ENCODE peak calls at places on chromosomes 11 and 22, in ten cellular contexts. H is body of pancreas; C is tibial artery; G is retinal pigment epithelial cell; J is psoas muscle; A is fibroblast of mammary gland; X is Jurkat, Clone E6-1; V is heart left ventricle; E is naive thymus-derived CD4-positive, alpha-beta T cell; Z is right atrium auricular region. N is an unnamed sample.

GRCh38 chr11:3022300-3022967 is 30.3 kb upstream of the NAP1L4 start:
- DNase-seq in A (peak; percentile 90), Z (no peak), V (no peak), J (no peak), C (no peak), H (no peak), X (peak; percentile 22), E (peak; percentile 18), G (peak; percentile 6), N (no peak)

GRCh38 chr11:36790450-36790849 is 192.4 kb upstream of the RAG2 start:
- DNase-seq in H (no peak), C (no peak), J (no peak), A (no peak), X (no peak), Z (no peak), G (no peak), E (no peak), V (no peak), N (no peak)

GRCh38 chr11:121141051-121141450 is 40.0 kb downstream of the TECTA start:
- DNase-seq in G (no peak), H (no peak), V (no peak), C (no peak), Z (no peak), X (no peak), J (no peak), E (no peak), A (peak; percentile 19), N (no peak)

GRCh38 chr11:13137778-13138400 is 128.8 kb downstream of the RASSF10 start:
- DNase-seq in A (no peak), V (no peak), G (no peak), X (no peak), Z (no peak), J (no peak), C (no peak), H (no peak), E (no peak), N (no peak)

GRCh38 chr11:112770487-112770886 is 190.7 kb upstream of the NCAM1 start:
- DNase-seq in H (no peak), G (no peak), E (no peak), X (no peak), C (no peak), Z (no peak), A (no peak), V (no peak), J (peak; percentile 71), N (no peak)

GRCh38 chr22:32325416-32325801 is 32.3 kb upstream of the RFPL3 start:
- DNase-seq in V (no peak), C (no peak), A (no peak), Z (peak; percentile 54), X (no peak), H (no peak), E (no peak), J (no peak), G (no peak), N (no peak)

GRCh38 chr11:47507016-47507631 is 45.8 kb downstream of the CELF1 start:
- DNase-seq in C (no peak), X (no peak), V (no peak), G (no peak), A (peak; percentile 49), J (no peak), E (no peak), Z (no peak), H (no peak), N (no peak)

GRCh38 chr11:70140859-70141489 is 62.1 kb upstream of the FADD start:
- DNase-seq in E (no peak), X (no peak), C (no peak), V (no peak), H (no peak), J (no peak), A (no peak), G (no peak), Z (no peak), N (no peak)

GRCh38 chr11:104352036-104352435 is 188.1 kb upstream of the PDGFD start:
- DNase-seq in A (no peak), X (no peak), H (no peak), C (no peak), E (no peak), V (no peak), Z (no peak), G (no peak), J (no peak), N (no peak)

GRCh38 chr11:111500481-111500880 is 11.7 kb downstream of the BTG4 start:
- DNase-seq in J (no peak), V (no peak), A (no peak), C (no peak), H (no peak), X (no peak), E (no peak), G (no peak), Z (no peak), N (no peak)

GRCh38 chr11:11876458-11876857 is 34.7 kb downstream of the USP47 start:
- DNase-seq in V (no peak), A (peak; percentile 25), G (no peak), Z (no peak), C (no peak), J (no peak), H (peak; percentile 16), E (no peak), X (no peak), N (no peak)

GRCh38 chr11:1883342-1884122 is 8.2 kb downstream of the PRR33 start:
- DNase-seq in C (no peak), E (no peak), H (no peak), V (peak; percentile 57), Z (no peak), A (no peak), X (no peak), G (no peak), J (no peak), N (no peak)

GRCh38 chr11:46200537-46201281 is 76.8 kb upstream of the CREB3L1 start:
- DNase-seq in H (no peak), E (no peak), G (no peak), A (peak; percentile 67), J (no peak), V (no peak), C (no peak), Z (no peak), X (no peak), N (no peak)

DNA sequence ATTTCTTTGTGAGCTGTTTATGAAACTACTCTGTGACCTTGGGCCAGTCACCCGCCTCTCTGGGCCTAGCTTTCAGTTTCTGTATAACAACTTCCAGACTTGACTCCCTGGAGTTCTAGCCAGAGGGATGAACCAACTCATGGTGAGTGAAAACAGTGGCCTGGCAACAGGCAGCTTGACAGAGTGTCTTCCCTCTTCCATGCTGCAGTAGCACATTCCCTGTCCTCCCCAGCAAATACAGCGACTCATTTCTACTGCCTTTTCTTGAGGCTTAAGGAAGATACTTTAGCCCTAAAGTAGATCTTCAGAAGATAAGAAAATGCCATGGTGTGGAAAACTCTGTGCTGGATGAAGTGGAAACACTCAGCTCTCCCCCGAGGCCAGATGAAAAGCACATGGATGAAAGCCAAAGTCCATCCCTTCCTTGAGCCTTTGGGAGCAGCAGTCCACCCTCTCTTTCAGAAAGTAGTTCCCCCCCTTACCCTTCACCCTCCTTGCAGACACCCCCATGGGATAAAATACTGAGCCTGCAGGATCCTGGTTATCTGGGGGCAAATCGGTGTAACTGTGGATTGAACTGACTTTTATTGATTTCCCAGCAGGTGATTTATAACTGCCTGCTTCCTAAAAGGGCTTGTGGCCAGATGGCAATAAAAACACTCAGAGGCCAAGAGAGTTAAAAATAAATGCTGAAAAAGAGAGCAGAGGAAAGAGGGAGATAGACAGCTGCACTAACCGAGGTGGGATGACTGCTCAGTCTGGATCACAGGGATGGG is 24.1 kb downstream of the IRAG1 start:
- DNase-seq in J (peak; percentile 38), Z (no peak), G (no peak), V (no peak), H (no peak), A (peak; percentile 70), X (no peak), E (no peak), C (no peak), N (no peak)
- H3K4me3 ChIP-seq in J (no peak overlapping the region), Z (no peak overlapping the region), G (no peak overlapping the region), V (no peak overlapping the region), H (no peak overlapping the region), A (no peak overlapping the region), X (no peak overlapping the region), E (no peak overlapping the region), C (no peak overlapping the region), N (peak overlapping the region; percentile 35)

DNA sequence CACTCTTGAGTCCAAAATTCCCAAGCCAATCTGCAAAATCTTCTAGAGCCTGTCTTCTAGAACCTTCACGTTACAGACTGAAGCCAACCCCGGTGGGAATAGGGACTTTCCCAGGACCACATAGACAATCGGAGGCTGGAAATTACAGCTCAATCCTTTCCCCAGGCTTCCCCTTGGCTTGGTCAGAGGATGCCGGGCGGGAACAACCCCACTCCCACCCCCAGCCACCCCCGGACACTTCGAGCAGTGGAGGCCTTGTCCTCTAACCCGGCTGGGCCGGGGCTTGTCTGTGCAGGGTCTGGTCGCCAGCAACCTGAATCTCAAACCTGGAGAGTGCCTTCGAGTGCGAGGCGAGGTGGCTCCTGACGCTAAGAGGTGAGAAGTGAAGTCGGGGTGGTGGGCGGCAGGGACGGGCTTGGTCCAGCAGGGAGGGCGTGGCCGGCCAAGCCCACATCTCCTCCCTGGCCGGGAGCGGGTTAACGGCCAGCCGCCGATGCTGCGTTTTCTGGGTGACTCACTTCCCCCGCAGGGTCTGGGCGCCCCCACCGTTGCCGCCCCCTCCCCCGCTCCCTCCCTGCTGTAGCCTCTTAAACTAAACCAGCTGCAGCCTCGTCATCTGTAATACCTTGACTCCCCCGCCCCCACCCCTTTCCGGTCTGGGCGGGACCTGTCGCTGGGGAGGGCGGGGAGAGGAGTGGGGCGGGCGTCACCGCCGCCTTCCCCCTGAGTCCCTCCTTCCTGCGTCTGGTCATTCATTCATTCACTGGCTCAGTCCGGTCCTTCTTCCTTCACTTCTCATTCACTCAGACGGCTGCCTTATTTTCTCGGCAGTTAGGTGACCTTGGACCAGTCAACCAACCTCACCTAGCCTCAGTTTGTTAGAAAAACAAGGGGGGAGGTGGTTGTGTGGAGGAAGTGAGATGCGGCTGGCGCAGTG is 1.5 kb downstream of the LGALS1 start:
- DNase-seq in A (peak; percentile 97), V (peak; percentile 91), Z (peak; percentile 92), E (peak; percentile 95), H (peak; percentile 86), X (peak; percentile 90), J (peak; percentile 92), C (peak; percentile 85), G (peak; percentile 81), N (peak; percentile 87)
- H3K4me3 ChIP-seq in A (peak overlapping the region; percentile 99), V (peak overlapping the region; percentile 52), Z (peak overlapping the region; percentile 47), E (peak overlapping the region; percentile 60), H (peak overlapping the region; percentile 19), X (peak overlapping the region; percentile 65), J (peak overlapping the region; percentile 79), C (peak overlapping the region; percentile 84), G (peak overlapping the region; percentile 52), N (peak overlapping the region; percentile 89)

GRCh38 chr11:7252683-7253213 is 1.0 kb downstream of the SYT9 start:
- DNase-seq in Z (no peak), H (peak; percentile 14), C (no peak), V (no peak), E (no peak), X (no peak), A (no peak), J (no peak), G (no peak), N (no peak)
- H3K4me3 ChIP-seq in Z (peak overlapping the region; percentile 43), H (peak overlapping the region; percentile 31), C (peak overlapping the region; percentile 45), V (peak overlapping the region; percentile 14), E (no peak overlapping the region), X (no peak overlapping the region), A (no peak overlapping the region), J (peak overlapping the region; percentile 75), G (peak overlapping the region; percentile 53), N (peak overlapping the region; percentile 70)

DNA sequence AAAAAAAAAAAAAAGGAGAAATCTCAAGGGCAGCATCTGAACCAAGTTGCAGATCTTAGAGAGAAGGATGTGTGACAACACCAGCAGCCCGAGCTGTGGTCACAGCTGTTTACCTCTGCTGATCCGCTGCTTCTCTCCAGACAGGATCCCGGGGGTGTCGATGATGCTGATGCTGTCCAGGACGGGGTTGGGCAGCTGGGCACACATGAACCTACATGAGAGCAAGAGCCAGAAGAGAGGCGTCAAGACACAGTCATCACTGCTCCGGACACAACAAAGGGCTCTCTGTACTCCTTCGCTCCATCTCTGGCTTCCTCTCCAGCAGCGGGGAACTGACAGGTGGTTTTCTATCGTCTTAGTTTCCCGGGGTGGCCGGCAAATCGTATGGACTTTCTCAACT is 4.1 kb downstream of the EHD1 start:
- DNase-seq in X (no peak), G (no peak), H (no peak), A (no peak), E (no peak), C (no peak), Z (no peak), J (no peak), V (no peak), N (no peak)
- H3K4me3 ChIP-seq in X (no peak overlapping the region), G (peak overlapping the region; percentile 19), H (no peak overlapping the region), A (no peak overlapping the region), E (peak overlapping the region; percentile 100), C (peak overlapping the region; percentile 71), Z (no peak overlapping the region), J (peak overlapping the region; percentile 99), V (no peak overlapping the region), N (peak overlapping the region; percentile 78)